ENCODE peak calls at places on chromosomes 11 and 22, in four cellular contexts. E, C, Y and S are unnamed samples.

GRCh38 chr11:5234390-5234834 is at the start of gene HBD:
- DNase-seq in E (peak), C (no peak), Y (no peak), S (no peak)

GRCh38 chr11:72813740-72814138 is 472 bp upstream of the ATG16L2 start:
- DNase-seq in E (peak), C (no peak), Y (no peak), S (peak)

GRCh38 chr22:33332538-33332937 is 274.4 kb upstream of the SYN3 start:
- DNase-seq in E (no peak), C (no peak), Y (no peak), S (no peak)

GRCh38 chr11:73404506-73405145 is 28.4 kb downstream of the RELT start:
- DNase-seq in E (no peak), C (no peak), Y (no peak), S (no peak)

GRCh38 chr11:57647368-57647767 is 2.3 kb downstream of the YPEL4 start:
- DNase-seq in E (no peak), C (no peak), Y (peak), S (no peak)

GRCh38 chr22:50684986-50685385 is 12.4 kb downstream of the SHANK3 start:
- DNase-seq in E (peak), C (no peak), Y (no peak), S (no peak)

GRCh38 chr11:115657586-115657985 is 153.4 kb upstream of the CADM1 start:
- DNase-seq in E (peak), C (no peak), Y (no peak), S (no peak)

GRCh38 chr22:30868663-30869385 is 99.8 kb downstream of the MORC2 start:
- DNase-seq in E (peak), C (no peak), Y (no peak), S (no peak)

GRCh38 chr22:30248484-30248883 is 1.9 kb upstream of the LIF start:
- DNase-seq in E (no peak), C (no peak), Y (no peak), S (no peak)

GRCh38 chr11:70532728-70533127 is 134.4 kb downstream of the CTTN start:
- DNase-seq in E (peak), C (no peak), Y (no peak), S (peak)

GRCh38 chr11:105144887-105145286 is 5.3 kb upstream of the CARD18 start:
- DNase-seq in E (peak), C (no peak), Y (no peak), S (no peak)

GRCh38 chr22:42939941-42940653 is 74.9 kb downstream of the PACSIN2 start:
- DNase-seq in E (peak), C (no peak), Y (no peak), S (no peak)

GRCh38 chr11:43982421-43982820 is 40.0 kb downstream of the C11orf96 start:
- DNase-seq in E (no peak), C (no peak), Y (no peak), S (peak)

GRCh38 chr11:69699213-69699612 is 4.6 kb downstream of the FGF19 start:
- DNase-seq in E (no peak), C (no peak), Y (no peak), S (no peak)

GRCh38 chr22:17105143-17106129 is 15.7 kb downstream of the TMEM121B start:
- DNase-seq in E (no peak), C (no peak), Y (no peak), S (no peak)

GRCh38 chr11:122663056-122663740 is 7.7 kb downstream of the UBASH3B start:
- DNase-seq in E (no peak), C (no peak), Y (no peak), S (no peak)

GRCh38 chr22:24510694-24511625 is 15.8 kb downstream of the UPB1 start:
- DNase-seq in E (peak), C (no peak), Y (no peak), S (no peak)

GRCh38 chr11:111269146-111269868 is 23.8 kb downstream of the POU2AF2 start:
- DNase-seq in E (no peak), C (peak), Y (no peak), S (no peak)

GRCh38 chr22:49960967-49961600 is 512 bp downstream of the PIM3 start:
- DNase-seq in E (no peak), C (no peak), Y (peak), S (peak)

GRCh38 chr11:95793111-95793510 is 2.8 kb downstream of the CEP57 start:
- DNase-seq in E (no peak), C (no peak), Y (no peak), S (no peak)

GRCh38 chr11:36265793-36266628 is 23.2 kb downstream of the COMMD9 start:
- DNase-seq in E (peak), C (peak), Y (peak), S (peak)

GRCh38 chr11:68150029-68150428 is 28.8 kb upstream of the CHKA start:
- DNase-seq in E (peak), C (no peak), Y (no peak), S (peak)

GRCh38 chr22:32313532-32313931 is 44.1 kb upstream of the RFPL3 start:
- DNase-seq in E (no peak), C (no peak), Y (peak), S (no peak)

GRCh38 chr11:9703280-9703679 is 39.4 kb downstream of the SWAP70 start:
- DNase-seq in E (no peak), C (no peak), Y (no peak), S (no peak)

GRCh38 chr22:38257650-38258246 is 15.1 kb downstream of the TMEM184B start:
- DNase-seq in E (no peak), C (no peak), Y (no peak), S (peak)

GRCh38 chr11:24324211-24324610 is 172.6 kb upstream of the LUZP2 start:
- DNase-seq in E (peak), C (no peak), Y (no peak), S (no peak)

GRCh38 chr11:75155570-75156422 is 4.9 kb downstream of the SLCO2B1 start:
- DNase-seq in E (no peak), C (no peak), Y (no peak), S (peak)

GRCh38 chr11:45848654-45849081 is 1.4 kb downstream of the CRY2 start:
- DNase-seq in E (no peak), C (no peak), Y (no peak), S (no peak)

GRCh38 chr11:6646631-6647281 is 8.9 kb downstream of the DCHS1 start:
- DNase-seq in E (peak), C (no peak), Y (no peak), S (no peak)

GRCh38 chr22:31282748-31283468 is 9.4 kb downstream of the PIK3IP1 start:
- DNase-seq in E (no peak), C (no peak), Y (no peak), S (peak)

GRCh38 chr11:31355131-31355530 is 14.4 kb downstream of the DCDC1 start:
- DNase-seq in E (peak), C (no peak), Y (no peak), S (no peak)
- H2BK5ac ChIP-seq in E (no peak), C (no peak), Y (no peak), S (no peak)

GRCh38 chr22:21978564-21979386 is 3.8 kb downstream of the TOP3B start:
- DNase-seq in E (no peak), C (no peak), Y (no peak), S (no peak)

GRCh38 chr22:21980547-21980946 is 2.0 kb downstream of the TOP3B start:
- DNase-seq in E (no peak), C (no peak), Y (no peak), S (no peak)

GRCh38 chr22:21982338-21982965 is at the start of gene TOP3B:
- DNase-seq in E (peak), C (peak), Y (peak), S (peak)

GRCh38 chr22:21984793-21985192 is 2.2 kb upstream of the TOP3B start:
- DNase-seq in E (peak), C (peak), Y (peak), S (peak)

GRCh38 chr22:21981874-21982273 is 713 bp downstream of the TOP3B start:
- DNase-seq in E (no peak), C (no peak), Y (no peak), S (no peak)
- H4K91ac ChIP-seq in E (no peak), C (no peak), Y (no peak), S (peak)

DNA sequence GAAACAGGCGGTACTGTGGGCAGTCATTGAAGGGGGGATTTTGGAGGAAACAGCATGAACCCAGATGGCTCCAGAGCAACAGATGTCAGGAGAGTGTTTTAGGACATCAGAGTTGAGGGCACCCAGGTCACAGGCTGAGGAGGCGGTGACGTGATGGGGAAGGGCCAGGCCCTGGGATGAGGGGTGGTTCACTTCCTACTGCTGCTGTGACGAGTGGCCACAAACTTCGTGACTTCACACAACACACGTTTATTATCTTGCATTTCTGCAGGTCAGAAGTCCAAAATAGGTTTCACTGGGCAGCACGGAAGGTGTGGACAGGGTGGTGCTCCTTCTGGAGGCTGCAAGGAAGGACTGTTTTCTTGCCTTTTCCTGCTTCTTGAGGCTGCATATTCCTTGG is 77.7 kb upstream of the RAB1B start:
- DNase-seq in E (no peak), C (no peak), Y (no peak), S (no peak)
- H3K4ac ChIP-seq in E (no peak), C (no peak), Y (no peak), S (no peak)

GRCh38 chr11:103091441-103091809 is 535 bp downstream of the DCUN1D5 start:
- DNase-seq in E (peak), C (no peak), Y (peak), S (peak)
- H2BK5ac ChIP-seq in E (no peak), C (peak), Y (peak), S (peak)

DNA sequence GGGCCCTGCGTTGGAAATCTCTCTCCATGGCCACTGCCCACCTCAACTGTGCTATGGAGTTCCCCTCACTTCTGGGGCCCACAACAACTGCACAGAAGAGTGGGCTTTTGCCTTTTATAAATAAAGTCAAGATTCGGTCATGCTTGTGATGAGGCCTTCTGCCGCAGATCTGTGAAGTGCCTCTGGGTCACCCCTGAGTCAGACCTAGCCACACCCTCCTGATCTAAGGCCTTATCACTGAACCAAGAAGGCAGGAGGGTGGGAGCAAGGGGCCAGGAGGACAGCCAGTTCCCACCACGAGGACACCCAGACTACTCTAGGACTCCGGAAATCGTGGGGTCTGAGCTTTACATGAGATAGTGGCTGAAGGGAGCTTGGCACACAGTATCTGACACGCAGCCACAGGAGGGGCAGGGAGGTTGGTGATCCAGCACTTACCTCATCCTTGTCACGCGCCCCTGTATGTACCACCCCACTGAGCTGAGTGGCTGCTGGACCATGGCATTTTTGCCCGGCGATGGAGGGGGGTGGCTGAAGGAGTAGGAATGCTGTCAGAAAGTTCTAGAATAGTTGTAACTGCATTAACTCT is 115.7 kb downstream of the ABTB2 start:
- DNase-seq in E (peak), C (no peak), Y (no peak), S (no peak)
- H4K91ac ChIP-seq in E (no peak), C (no peak), Y (no peak), S (no peak)

DNA sequence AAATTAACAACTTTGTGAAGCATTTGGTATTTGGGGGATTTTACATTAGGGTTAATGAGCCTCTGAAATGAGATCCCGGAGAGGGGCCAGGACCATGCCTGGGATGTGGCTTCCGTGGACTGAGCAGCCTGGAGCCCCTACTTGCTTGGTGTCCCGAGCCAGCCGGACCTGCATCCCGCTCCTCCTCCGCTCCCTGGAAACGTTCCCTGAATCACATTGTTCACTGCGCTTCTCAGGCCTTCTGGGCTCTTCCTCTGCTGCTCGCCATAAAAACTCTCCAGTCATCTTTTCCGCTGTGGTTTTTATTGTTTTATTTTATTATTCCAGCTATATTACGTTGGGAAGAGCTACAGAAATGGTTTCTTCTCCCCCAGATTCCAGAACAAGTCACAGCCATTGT is 13.3 kb upstream of the KCNQ1OT1 start:
- DNase-seq in E (no peak), C (no peak), Y (no peak), S (no peak)
- H3K4ac ChIP-seq in E (no peak), C (no peak), Y (no peak), S (no peak)